ENCODE peak calls at places on chromosomes 12 and 14, in seven cellular contexts. D is adrenal gland, F is tibial artery, G is HCT116, U is prostate gland, Q is progenitor cell of endocrine pancreas, I is neural progenitor cell. K is an unnamed sample.

GRCh38 chr14:71803539-71804260 is 128.5 kb upstream of the RGS6 start:
- DNase-seq in G (peak), U (no peak), F (no peak), I (no peak), D (peak), Q (no peak), K (no peak)

GRCh38 chr12:121782616-121782966 is 10.9 kb downstream of the RHOF start:
- DNase-seq in I (peak), F (no peak), G (no peak), D (no peak), Q (no peak), U (no peak), K (no peak)

GRCh38 chr12:71041481-71041880 is 116.3 kb downstream of the TSPAN8 start:
- DNase-seq in G (no peak), I (no peak), D (no peak), U (no peak), Q (no peak), F (no peak), K (no peak)

GRCh38 chr12:49622501-49623141 is 740 bp upstream of the PRPF40B start:
- DNase-seq in D (no peak), G (no peak), I (peak), U (no peak), F (no peak), Q (no peak), K (peak)

GRCh38 chr12:106493531-106493930 is 89.3 kb upstream of the RFX4 start:
- DNase-seq in U (no peak), G (no peak), I (peak), Q (no peak), D (no peak), F (no peak), K (no peak)

GRCh38 chr12:76976777-76977465 is 88.4 kb downstream of the E2F7 start:
- DNase-seq in I (no peak), Q (no peak), G (no peak), U (no peak), F (no peak), D (no peak), K (no peak)

GRCh38 chr12:73072214-73072613 is 800.0 kb downstream of the TRHDE start:
- DNase-seq in D (no peak), F (no peak), I (no peak), Q (no peak), U (no peak), G (no peak), K (no peak)

GRCh38 chr12:109804820-109805761 is 28.1 kb downstream of the TRPV4 start:
- DNase-seq in F (peak), I (peak), D (peak), Q (peak), U (peak), G (peak), K (peak)

GRCh38 chr14:56807586-56808168 is 2.6 kb downstream of the OTX2 start:
- DNase-seq in I (peak), Q (no peak), U (no peak), F (no peak), D (no peak), G (no peak), K (peak)

GRCh38 chr12:30975581-30975980 is 49.0 kb downstream of the TSPAN11 start:
- DNase-seq in G (no peak), U (no peak), Q (no peak), I (no peak), F (no peak), D (no peak), K (no peak)

GRCh38 chr12:106357549-106358409 is at the start of gene POLR3B:
- DNase-seq in G (peak), D (peak), F (peak), U (peak), Q (peak), I (peak), K (peak)

GRCh38 chr14:102775855-102776760 is 1.1 kb upstream of the TRAF3 start:
- DNase-seq in I (no peak), Q (no peak), F (peak), U (no peak), G (no peak), D (peak), K (peak)

GRCh38 chr14:30525833-30526232 is 33.1 kb upstream of the G2E3 start:
- DNase-seq in U (no peak), D (no peak), F (no peak), I (no peak), G (no peak), Q (no peak), K (no peak)

DNA sequence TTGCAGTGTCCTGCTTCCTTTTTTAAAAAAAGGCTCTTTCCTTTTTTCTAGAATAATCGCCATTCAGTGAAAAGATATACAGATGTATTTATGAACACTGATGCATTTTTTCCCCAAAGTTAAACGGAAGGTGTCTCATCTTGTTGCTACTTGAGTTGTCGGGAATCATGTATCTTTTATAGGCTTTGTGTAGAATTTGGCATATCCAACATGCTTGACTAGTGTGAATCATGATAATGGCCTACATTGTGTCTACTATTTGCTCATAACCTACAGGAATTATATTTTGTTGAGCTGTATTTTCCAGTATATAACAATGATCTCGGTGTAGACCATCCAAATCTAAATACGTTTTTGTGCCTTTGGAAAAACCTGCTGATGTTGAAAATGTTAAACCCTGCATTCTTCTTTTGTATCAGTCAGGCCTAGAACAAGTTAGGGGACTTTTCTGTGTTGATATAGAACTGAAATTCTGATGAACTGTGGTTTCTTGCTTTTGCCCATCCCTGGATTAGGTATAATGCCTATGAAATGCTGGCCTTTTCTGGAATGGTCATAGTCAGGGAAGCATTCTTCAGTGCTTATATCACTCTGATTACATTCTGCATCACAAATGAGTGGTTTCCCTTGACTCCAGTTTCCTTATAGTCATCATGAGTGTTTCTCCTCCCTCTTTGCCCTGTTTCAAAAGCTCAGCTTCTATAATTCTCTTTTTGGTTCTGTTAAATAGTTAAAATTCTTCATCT is 10.8 kb downstream of the BMAL2 start:
- DNase-seq in U (no peak), G (no peak), I (no peak), F (no peak), Q (no peak), D (no peak), K (no peak)
- TF ChIP-seq CTCF in U (no peak), G (no peak), I (no peak), F (no peak), Q (no peak), D (no peak), K (no peak)

GRCh38 chr14:78153069-78153351 is 17.2 kb upstream of the NRXN3 start:
- DNase-seq in D (no peak), F (no peak), U (no peak), Q (no peak), G (no peak), I (no peak), K (no peak)

GRCh38 chr14:78157855-78158436 is 12.2 kb upstream of the NRXN3 start:
- DNase-seq in G (no peak), U (no peak), Q (peak), I (peak), D (peak), F (no peak), K (peak)

GRCh38 chr14:78152246-78153068 is 17.7 kb upstream of the NRXN3 start:
- DNase-seq in Q (no peak), F (no peak), U (no peak), D (no peak), G (no peak), I (no peak), K (no peak)

GRCh38 chr14:78156196-78156595 is 14.0 kb upstream of the NRXN3 start:
- DNase-seq in Q (no peak), D (no peak), F (no peak), G (no peak), U (no peak), I (no peak), K (no peak)

GRCh38 chr14:78154827-78155226 is 15.3 kb upstream of the NRXN3 start:
- DNase-seq in D (no peak), I (peak), F (no peak), U (no peak), G (no peak), Q (no peak), K (peak)
- TF ChIP-seq CTCF in D (no peak), I (peak), F (no peak), U (no peak), G (no peak), Q (peak), K (no peak)

GRCh38 chr14:34867199-34867598 is 8.0 kb downstream of the BAZ1A start:
- DNase-seq in Q (no peak), I (no peak), F (no peak), U (no peak), G (no peak), D (no peak), K (no peak)

GRCh38 chr14:34863844-34864243 is 11.3 kb downstream of the BAZ1A start:
- DNase-seq in U (no peak), G (no peak), I (no peak), F (no peak), Q (no peak), D (no peak), K (no peak)

GRCh38 chr14:34865889-34866574 is 9.1 kb downstream of the BAZ1A start:
- DNase-seq in U (no peak), D (no peak), G (no peak), Q (no peak), I (no peak), F (no peak), K (no peak)
- TF ChIP-seq CTCF in U (no peak), D (no peak), G (no peak), Q (no peak), I (no peak), F (no peak), K (no peak)

GRCh38 chr14:52042371-52043037 is 26.4 kb downstream of the NID2 start:
- DNase-seq in U (peak), I (no peak), G (no peak), D (no peak), Q (no peak), F (no peak), K (no peak)

GRCh38 chr14:52040598-52040997 is 28.3 kb downstream of the NID2 start:
- DNase-seq in F (no peak), I (no peak), Q (no peak), G (no peak), U (no peak), D (no peak), K (no peak)

GRCh38 chr14:52046376-52046917 is 22.4 kb downstream of the NID2 start:
- DNase-seq in G (no peak), D (no peak), U (no peak), I (no peak), F (no peak), Q (no peak), K (no peak)

GRCh38 chr14:52044791-52045522 is 23.9 kb downstream of the NID2 start:
- DNase-seq in Q (no peak), U (no peak), G (no peak), D (no peak), F (no peak), I (no peak), K (no peak)

DNA sequence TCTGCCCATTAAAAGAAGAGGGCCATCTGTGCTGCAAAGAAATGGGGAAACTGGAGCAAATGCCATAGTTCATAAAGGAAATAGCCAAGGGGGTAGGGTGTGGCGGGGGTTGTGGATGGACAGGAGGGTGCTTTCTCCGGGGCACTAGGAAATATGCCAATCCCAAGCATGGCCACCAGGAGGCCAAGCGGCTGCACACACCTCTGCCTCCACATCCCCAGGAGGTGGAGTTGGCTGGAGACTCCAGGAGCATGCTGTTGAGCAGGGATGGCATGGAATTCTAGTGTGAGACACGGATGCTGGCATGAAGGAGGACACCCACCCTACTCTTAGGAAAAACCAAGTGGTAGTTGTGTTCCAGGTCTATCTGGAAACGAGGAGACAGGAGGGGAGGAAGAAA is 25.2 kb downstream of the NID2 start:
- DNase-seq in F (no peak), G (peak), U (no peak), Q (peak), I (peak), D (no peak), K (peak)
- TF ChIP-seq CTCF in F (no peak), G (peak), U (peak), Q (peak), I (peak), D (no peak), K (peak)

DNA sequence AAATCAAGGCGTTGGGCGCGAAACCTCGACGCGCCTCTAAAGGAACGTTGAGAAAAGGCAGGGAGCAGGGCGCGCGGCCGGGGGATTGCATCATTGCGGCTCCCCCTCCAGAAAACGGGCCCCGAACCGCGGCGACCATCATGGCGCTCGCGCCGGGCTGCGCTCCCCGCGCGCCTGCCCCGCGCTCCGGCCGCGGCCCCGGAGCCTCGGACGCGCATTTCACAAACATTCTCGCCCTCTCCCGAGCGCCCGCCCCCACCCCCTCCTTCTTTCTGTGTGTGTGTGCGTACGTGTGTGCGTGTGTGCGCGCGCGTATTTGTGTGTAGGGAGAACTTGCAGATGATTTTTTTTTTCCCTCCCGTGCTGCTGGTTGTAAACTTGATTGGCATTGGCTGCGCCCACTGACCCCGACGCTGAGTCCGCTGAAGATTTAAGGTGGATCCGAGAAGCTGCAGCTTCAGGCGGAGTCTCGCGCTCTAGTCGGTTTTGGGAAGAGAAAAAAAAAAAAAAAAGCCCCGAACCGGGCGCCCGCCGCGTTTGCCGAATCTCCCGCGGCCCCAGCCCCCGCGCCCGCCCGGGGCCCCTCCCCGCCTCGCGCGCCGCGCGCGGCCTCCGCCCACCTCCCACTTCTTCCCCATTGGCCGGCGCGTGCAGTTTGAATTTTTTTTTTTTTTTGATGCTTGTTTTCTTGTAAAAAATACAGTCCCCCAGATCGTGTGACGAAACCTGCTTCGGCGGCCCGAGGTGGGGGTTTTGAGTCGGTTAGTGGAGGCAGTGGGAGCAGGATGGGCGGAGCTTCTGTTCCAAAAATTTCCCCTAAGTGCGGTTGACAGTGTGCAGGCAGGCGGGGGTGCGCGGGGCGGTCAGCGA is 8.2 kb downstream of the CDKN1B start:
- DNase-seq in D (peak), Q (peak), U (peak), F (peak), G (peak), I (peak), K (peak)
- TF ChIP-seq CTCF in D (no peak), Q (peak), U (no peak), F (no peak), G (no peak), I (no peak), K (no peak)

K was measured in nephron progenitor cell.